ENCODE peak calls at places on chromosomes 16 and 17, in four cellular contexts. A is WTC11, S is SK-N-SH, X is HepG2. R is an unnamed sample.

GRCh38 chr17:55726440-55726839 is 3.8 kb upstream of the TMEM100 start:
- DNase-seq in S (peak), X (no peak), A (no peak), R (no peak)

GRCh38 chr17:49759203-49759602 is 4.7 kb downstream of the FAM117A start:
- DNase-seq in S (no peak), A (no peak), X (no peak), R (no peak)

GRCh38 chr16:64434526-64435069 is 687.3 kb downstream of the CDH11 start:
- DNase-seq in X (no peak), A (no peak), S (no peak), R (no peak)

GRCh38 chr17:43660816-43661493 is 767 bp downstream of the MEOX1 start:
- DNase-seq in S (no peak), X (no peak), A (no peak), R (no peak)

GRCh38 chr17:64173646-64174045 is 43.7 kb upstream of the ERN1 start:
- DNase-seq in A (no peak), X (no peak), S (no peak), R (no peak)

GRCh38 chr16:54281535-54282201 is 4.9 kb downstream of the IRX3 start:
- DNase-seq in X (no peak), A (peak), S (no peak), R (no peak)

GRCh38 chr16:1183235-1183907 is 30.5 kb downstream of the CACNA1H start:
- DNase-seq in X (no peak), A (peak), S (peak), R (peak)

GRCh38 chr17:4108397-4108796 is 34.4 kb downstream of the ZZEF1 start:
- DNase-seq in A (no peak), X (no peak), S (no peak), R (no peak)

GRCh38 chr16:85372627-85373372 is 240.3 kb upstream of the GSE1 start:
- DNase-seq in S (no peak), A (no peak), X (peak), R (peak)

GRCh38 chr17:27937026-27937546 is 43.9 kb upstream of the LYRM9 start:
- DNase-seq in A (no peak), X (no peak), S (no peak), R (no peak)

GRCh38 chr16:590165-590874 is 454 bp downstream of the RAB40C start:
- DNase-seq in A (no peak), S (peak), X (no peak), R (peak)

GRCh38 chr16:67653131-67654068 is 6.7 kb downstream of the ACD start:
- DNase-seq in A (no peak), S (peak), X (no peak), R (peak)

GRCh38 chr17:75980188-75981018 is 1.4 kb downstream of the TEN1 start:
- DNase-seq in S (no peak), A (no peak), X (no peak), R (no peak)

GRCh38 chr16:60204221-60204620 is 1470.1 kb upstream of the GOT2 start:
- DNase-seq in A (no peak), S (no peak), X (no peak), R (no peak)

GRCh38 chr17:79607941-79608728 is 2.7 kb downstream of the RBFOX3 start:
- DNase-seq in A (peak), X (no peak), S (peak), R (peak)

GRCh38 chr16:24834459-24835335 is 11.1 kb upstream of the SLC5A11 start:
- DNase-seq in A (peak), S (peak), X (peak), R (peak)

GRCh38 chr16:71479420-71479819 is 9.7 kb downstream of the ZNF19 start:
- DNase-seq in X (peak), A (peak), S (peak), R (peak)
- TF ChIP-seq CTCF in X (peak), A (no peak), S (peak), R (peak)

GRCh38 chr17:68829211-68829610 is 126.0 kb downstream of the ABCA8 start:
- DNase-seq in X (no peak), A (no peak), S (no peak), R (no peak)
- TF ChIP-seq FOXJ3 in X (no peak), A (no peak), S (no peak), R (no peak)

DNA sequence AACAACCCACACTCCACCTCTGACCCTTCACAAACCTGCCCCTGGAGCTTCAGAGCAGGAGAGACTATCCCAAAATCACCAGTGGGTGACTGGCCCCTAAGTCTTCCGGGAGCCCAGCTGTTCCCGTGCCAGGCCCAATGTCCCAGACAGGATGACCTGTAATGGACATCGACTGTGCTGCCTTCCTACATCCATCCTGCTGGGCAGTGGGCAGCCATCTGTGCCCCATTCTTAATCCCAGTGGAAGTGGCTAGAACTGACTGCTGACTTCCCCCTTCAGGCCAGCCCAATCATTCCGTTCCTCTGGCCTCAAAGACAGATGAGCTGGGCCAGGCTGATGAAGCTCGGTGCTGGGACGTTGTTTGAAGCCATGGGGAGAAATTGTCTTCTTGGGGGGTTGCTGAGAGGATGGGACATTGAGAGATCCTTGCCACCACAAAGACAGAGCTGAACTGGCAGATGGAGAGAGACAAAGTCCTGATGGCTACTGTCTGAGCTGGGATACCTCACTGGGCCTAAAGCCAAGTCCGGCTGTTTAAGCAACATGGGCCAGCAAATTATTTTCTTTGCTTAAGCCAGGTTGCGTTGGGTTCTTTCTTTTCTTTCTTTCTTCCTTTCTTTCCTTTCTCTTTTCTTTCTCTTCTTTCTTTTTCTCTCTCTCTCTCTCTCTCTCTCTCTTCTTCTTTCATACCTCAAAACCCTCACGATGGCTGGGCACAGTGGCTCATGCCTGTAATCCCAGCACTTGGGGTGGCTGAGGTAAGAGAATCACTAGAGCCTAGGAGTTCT is 17.9 kb upstream of the ALOX15B start:
- DNase-seq in S (no peak), X (no peak), A (no peak), R (no peak)
- TF ChIP-seq CTCF in S (no peak), X (no peak), A (no peak), R (no peak)

DNA sequence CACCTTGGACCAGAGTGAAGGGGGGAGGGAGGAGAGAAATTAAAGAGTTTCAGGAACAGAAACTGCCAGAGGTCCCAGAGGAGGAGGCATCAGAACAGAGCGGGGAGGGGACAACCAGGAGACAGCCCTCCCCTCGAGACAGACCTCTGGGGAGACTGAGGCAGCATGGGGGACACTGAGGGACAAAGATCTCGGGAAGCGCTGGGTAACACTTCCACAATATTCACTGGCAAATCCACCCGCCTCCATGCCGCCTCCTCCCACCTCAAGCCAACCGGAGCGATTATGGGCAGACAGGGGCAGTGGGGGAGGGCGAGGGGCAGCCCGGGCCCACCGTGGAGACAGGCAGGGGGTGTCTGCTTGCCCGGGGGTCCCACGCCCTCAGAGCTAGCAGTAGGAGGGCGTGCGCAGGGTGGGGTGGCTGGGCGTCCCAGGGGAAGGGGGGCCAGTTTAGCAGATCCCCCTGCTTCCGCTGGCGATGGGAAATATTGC is 1.2 kb downstream of the PCGF2 start:
- DNase-seq in A (no peak), X (no peak), S (no peak), R (no peak)
- TF ChIP-seq FOXJ3 in A (no peak), X (no peak), S (no peak), R (no peak)

DNA sequence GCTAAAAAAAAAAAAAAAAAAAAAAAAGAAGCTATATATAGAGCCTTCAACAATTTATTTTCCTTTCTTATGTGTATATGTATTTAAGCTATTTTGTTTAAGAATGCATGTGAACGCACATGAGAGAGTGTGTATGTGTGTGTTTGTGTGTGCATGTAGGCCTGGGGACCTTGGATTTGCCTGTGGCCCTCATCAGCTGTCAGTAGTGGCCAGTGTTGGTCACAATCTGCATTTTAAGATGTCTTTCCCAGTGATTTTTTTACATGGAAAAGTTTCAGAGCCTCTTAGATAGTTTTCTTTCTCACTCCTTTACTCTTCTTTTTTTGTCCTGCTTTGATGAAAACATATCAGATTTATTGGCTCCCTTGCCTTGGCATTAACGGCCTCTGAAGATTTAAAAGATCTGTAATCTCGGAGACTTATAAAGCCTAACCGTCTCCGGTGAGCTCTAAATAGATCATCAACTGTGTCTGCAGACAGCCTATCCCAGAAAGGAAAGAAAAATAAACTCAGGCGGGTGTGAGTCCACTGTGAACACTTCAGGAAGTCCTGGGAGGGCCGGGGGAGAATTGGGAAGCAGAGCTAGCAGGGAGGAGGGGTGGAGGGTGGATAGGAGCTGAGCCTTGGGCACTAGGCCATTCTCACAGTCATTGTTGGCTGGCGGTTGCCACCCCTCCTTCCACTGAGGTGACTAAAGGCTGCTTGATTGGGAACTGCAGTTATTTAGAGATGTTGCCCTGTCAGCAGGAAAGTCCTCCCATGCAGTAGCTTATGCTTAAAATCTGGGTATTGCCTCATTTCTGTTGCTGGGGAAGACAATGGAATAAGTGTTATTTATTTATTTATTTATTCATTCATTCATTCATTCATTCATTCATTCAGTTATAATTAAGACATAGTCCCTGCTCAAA is 86.8 kb downstream of the WWP2 start:
- DNase-seq in X (no peak), A (no peak), S (no peak), R (no peak)
- TF ChIP-seq CTCF in X (no peak), A (no peak), S (peak), R (no peak)

DNA sequence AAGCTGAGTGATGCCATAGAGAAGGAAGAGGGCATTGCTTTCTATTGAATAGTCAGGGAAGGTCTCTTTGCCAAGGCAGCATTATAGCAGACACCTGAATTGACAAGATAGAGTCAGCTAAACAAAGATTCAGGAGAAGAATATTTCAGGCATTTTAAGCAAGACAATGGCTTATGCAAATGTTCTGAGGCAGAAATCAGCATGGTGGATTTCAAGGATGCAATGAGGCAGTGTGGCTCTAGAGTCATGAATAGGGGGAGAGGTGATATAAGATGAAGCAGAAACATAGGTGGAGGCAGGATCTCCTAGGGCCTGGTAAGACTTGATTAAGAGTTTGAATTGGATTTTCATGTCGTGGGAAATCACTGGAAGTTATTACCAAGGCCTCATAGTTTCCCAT is 139.3 kb upstream of the SALL1 start:
- DNase-seq in X (no peak), A (no peak), S (no peak), R (no peak)
- TF ChIP-seq FOXJ3 in X (no peak), A (no peak), S (no peak), R (no peak)

DNA sequence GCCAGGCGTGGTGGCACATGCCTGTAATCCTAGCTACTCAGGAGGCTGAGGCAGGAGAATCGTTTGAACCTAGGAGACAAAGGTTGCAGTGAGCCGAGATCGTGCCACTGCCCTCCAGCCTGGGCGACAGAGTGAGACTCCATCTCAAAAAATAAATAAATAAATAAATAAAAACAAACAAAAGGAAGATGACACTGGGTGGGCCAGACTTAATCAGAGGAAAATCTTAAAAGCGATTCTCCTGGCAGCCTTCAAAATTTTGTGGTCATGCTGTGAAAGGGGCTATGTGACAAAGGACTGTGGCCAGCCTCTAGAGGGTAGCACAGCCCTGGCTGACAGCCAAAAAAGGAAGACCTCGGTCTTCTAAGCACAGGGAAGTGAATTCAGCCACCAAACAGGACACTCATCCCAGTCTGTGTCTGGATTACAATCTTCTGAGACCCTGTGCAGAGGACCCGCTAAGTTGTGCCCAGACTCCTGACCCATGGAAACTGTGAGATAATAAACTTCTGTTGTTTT is 391.1 kb downstream of the CNTNAP4 start:
- DNase-seq in S (no peak), X (peak), A (peak), R (peak)
- TF ChIP-seq CTCF in S (no peak), X (no peak), A (no peak), R (peak)

R was measured in K562.